ENCODE peak calls at places on chromosomes 13 and 19, in ten cellular contexts. H, F, U, X, J, Q, Z, D, T and A are unnamed samples.

GRCh38 chr19:4896372-4896771 is 6.3 kb downstream of the ARRDC5 start:
- DNase-seq in H (peak), F (no peak), U (no peak), X (no peak), J (no peak), Q (no peak), Z (no peak), D (no peak), T (no peak), A (no peak)

GRCh38 chr13:79434578-79434977 is 28.5 kb upstream of the RBM26 start:
- DNase-seq in H (no peak), F (no peak), U (no peak), X (no peak), J (no peak), Q (no peak), Z (no peak), D (no peak), T (peak), A (no peak)

GRCh38 chr19:10553943-10554381 is 10.3 kb downstream of the ATG4D start:
- DNase-seq in H (no peak), F (peak), U (no peak), X (no peak), J (no peak), Q (no peak), Z (no peak), D (no peak), T (no peak), A (peak)

GRCh38 chr13:45529758-45530157 is 65.0 kb downstream of the COG3 start:
- DNase-seq in H (no peak), F (no peak), U (no peak), X (no peak), J (no peak), Q (no peak), Z (no peak), D (no peak), T (no peak), A (no peak)

GRCh38 chr13:105979586-105979985 is 555.9 kb downstream of the EFNB2 start:
- DNase-seq in H (peak), F (no peak), U (peak), X (no peak), J (peak), Q (peak), Z (no peak), D (no peak), T (no peak), A (no peak)

GRCh38 chr19:4360641-4361151 is 17.3 kb downstream of the MPND start:
- DNase-seq in H (no peak), F (no peak), U (no peak), X (no peak), J (peak), Q (no peak), Z (no peak), D (no peak), T (no peak), A (no peak)

GRCh38 chr13:59982631-59983382 is 180.9 kb downstream of the DIAPH3 start:
- DNase-seq in H (no peak), F (no peak), U (no peak), X (no peak), J (no peak), Q (no peak), Z (no peak), D (no peak), T (peak), A (no peak)

GRCh38 chr19:45496349-45496953 is 396 bp downstream of the RTN2 start:
- DNase-seq in H (no peak), F (peak), U (no peak), X (peak), J (peak), Q (peak), Z (peak), D (no peak), T (no peak), A (peak)

GRCh38 chr13:21638319-21639282 is 32.3 kb upstream of the FGF9 start:
- DNase-seq in H (peak), F (peak), U (no peak), X (peak), J (no peak), Q (peak), Z (no peak), D (no peak), T (no peak), A (peak)

GRCh38 chr19:17615889-17616685 is 60.6 kb downstream of the COLGALT1 start:
- DNase-seq in H (no peak), F (no peak), U (no peak), X (peak), J (no peak), Q (no peak), Z (no peak), D (no peak), T (no peak), A (no peak)

GRCh38 chr13:64774915-64775314 is 2455.2 kb downstream of the PCDH9 start:
- DNase-seq in H (no peak), F (no peak), U (no peak), X (no peak), J (no peak), Q (no peak), Z (no peak), D (no peak), T (no peak), A (no peak)

GRCh38 chr13:44815507-44816074 is 173.7 kb downstream of the NUFIP1 start:
- DNase-seq in H (peak), F (peak), U (no peak), X (peak), J (no peak), Q (peak), Z (no peak), D (no peak), T (peak), A (peak)

GRCh38 chr13:65943711-65944110 is 1286.4 kb downstream of the PCDH9 start:
- DNase-seq in H (peak), F (no peak), U (no peak), X (no peak), J (no peak), Q (no peak), Z (no peak), D (no peak), T (peak), A (no peak)

GRCh38 chr19:29872224-29872731 is 60.5 kb downstream of the CCNE1 start:
- DNase-seq in H (no peak), F (no peak), U (no peak), X (peak), J (no peak), Q (peak), Z (no peak), D (no peak), T (peak), A (peak)

GRCh38 chr19:18373892-18374629 is 11.9 kb upstream of the GDF15 start:
- DNase-seq in H (peak), F (peak), U (peak), X (peak), J (peak), Q (peak), Z (peak), D (peak), T (peak), A (peak)

GRCh38 chr19:46821512-46822359 is 28.9 kb downstream of the AP2S1 start:
- DNase-seq in H (no peak), F (peak), U (no peak), X (no peak), J (peak), Q (no peak), Z (no peak), D (peak), T (no peak), A (peak)

GRCh38 chr13:49690133-49690989 is 925 bp downstream of the EBPL start:
- DNase-seq in H (peak), F (no peak), U (no peak), X (no peak), J (no peak), Q (no peak), Z (no peak), D (no peak), T (peak), A (peak)

GRCh38 chr19:50333737-50334617 is 4.8 kb upstream of the KCNC3 start:
- DNase-seq in H (no peak), F (peak), U (no peak), X (peak), J (peak), Q (peak), Z (peak), D (peak), T (no peak), A (peak)

GRCh38 chr19:43439183-43440063 is 24.7 kb downstream of the TEX101 start:
- DNase-seq in H (peak), F (no peak), U (no peak), X (no peak), J (no peak), Q (no peak), Z (no peak), D (no peak), T (peak), A (no peak)

GRCh38 chr13:96781141-96781540 is 213.1 kb downstream of the OXGR1 start:
- DNase-seq in H (peak), F (no peak), U (no peak), X (no peak), J (no peak), Q (no peak), Z (no peak), D (peak), T (peak), A (no peak)

GRCh38 chr19:39350156-39350555 is 7.9 kb downstream of the SAMD4B start:
- DNase-seq in H (no peak), F (no peak), U (no peak), X (no peak), J (no peak), Q (no peak), Z (no peak), D (no peak), T (no peak), A (no peak)

GRCh38 chr19:35140207-35140897 is 1.7 kb downstream of the FXYD1 start:
- DNase-seq in H (no peak), F (no peak), U (no peak), X (no peak), J (peak), Q (no peak), Z (no peak), D (no peak), T (no peak), A (no peak)

GRCh38 chr19:45506246-45506990 is 861 bp upstream of the VASP start:
- DNase-seq in H (peak), F (peak), U (peak), X (peak), J (peak), Q (peak), Z (peak), D (peak), T (peak), A (peak)

GRCh38 chr19:18292460-18292809 is 11.0 kb upstream of the JUND start:
- DNase-seq in H (peak), F (no peak), U (no peak), X (peak), J (no peak), Q (no peak), Z (no peak), D (no peak), T (no peak), A (no peak)

GRCh38 chr19:23075031-23075733 is 41.6 kb upstream of the ZNF730 start:
- DNase-seq in H (no peak), F (peak), U (no peak), X (peak), J (peak), Q (peak), Z (peak), D (peak), T (peak), A (peak)

GRCh38 chr13:73250061-73250460 is 191.3 kb downstream of the KLF5 start:
- DNase-seq in H (no peak), F (no peak), U (no peak), X (no peak), J (no peak), Q (no peak), Z (no peak), D (no peak), T (no peak), A (no peak)

GRCh38 chr13:86080340-86080995 is 281.2 kb upstream of the SLITRK6 start:
- DNase-seq in H (peak), F (no peak), U (no peak), X (no peak), J (no peak), Q (no peak), Z (no peak), D (no peak), T (peak), A (no peak)

GRCh38 chr19:28541602-28542393 is 671.2 kb downstream of the UQCRFS1 start:
- DNase-seq in H (no peak), F (no peak), U (no peak), X (no peak), J (no peak), Q (no peak), Z (no peak), D (no peak), T (no peak), A (no peak)
- TF ChIP-seq CTCF in H (no peak), F (no peak), U (no peak), X (no peak), J (no peak), Q (no peak), Z (no peak), D (no peak), T (no peak), A (no peak)

DNA sequence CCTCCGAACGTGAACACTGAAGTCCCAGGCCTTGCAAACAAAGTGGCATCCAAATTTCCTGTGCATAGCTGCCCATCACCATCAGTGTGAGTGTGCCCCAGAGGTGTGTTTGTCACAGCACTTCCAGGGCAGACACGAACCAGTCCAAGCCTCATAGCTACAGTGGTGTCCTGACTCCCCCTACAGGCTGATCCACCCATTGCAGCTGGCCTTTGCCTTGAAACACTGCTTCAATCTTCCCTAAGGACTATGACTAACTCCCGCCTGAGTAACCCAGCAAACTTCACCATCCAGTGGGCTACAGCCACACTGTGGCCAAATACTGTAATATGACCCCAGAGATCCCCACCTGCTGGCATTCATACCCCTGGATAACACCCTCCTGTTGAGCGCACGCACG is 3.9 kb downstream of the ZNF266 start:
- DNase-seq in H (peak), F (no peak), U (no peak), X (peak), J (peak), Q (peak), Z (peak), D (peak), T (no peak), A (no peak)
- TF ChIP-seq CTCF in H (no peak), F (no peak), U (peak), X (peak), J (peak), Q (peak), Z (peak), D (peak), T (peak), A (peak)

GRCh38 chr19:19637523-19638251 is 5.8 kb downstream of the GMIP start:
- DNase-seq in H (no peak), F (no peak), U (no peak), X (peak), J (no peak), Q (no peak), Z (no peak), D (no peak), T (no peak), A (no peak)
- TF ChIP-seq CTCF in H (no peak), F (no peak), U (no peak), X (no peak), J (no peak), Q (no peak), Z (no peak), D (no peak), T (no peak), A (no peak)

GRCh38 chr13:31515427-31515826 is 223.9 kb upstream of the RXFP2 start:
- DNase-seq in H (no peak), F (no peak), U (no peak), X (no peak), J (no peak), Q (no peak), Z (no peak), D (no peak), T (no peak), A (no peak)
- TF ChIP-seq CTCF in H (no peak), F (no peak), U (no peak), X (no peak), J (no peak), Q (no peak), Z (no peak), D (no peak), T (no peak), A (no peak)

GRCh38 chr19:48321372-48321621 is 4.1 kb upstream of the EMP3 start:
- DNase-seq in H (peak), F (peak), U (peak), X (peak), J (peak), Q (peak), Z (peak), D (peak), T (peak), A (peak)

GRCh38 chr19:48318286-48318987 is 6.9 kb upstream of the EMP3 start:
- DNase-seq in H (no peak), F (no peak), U (no peak), X (no peak), J (no peak), Q (no peak), Z (no peak), D (no peak), T (no peak), A (no peak)

GRCh38 chr19:48325265-48325910 is at the start of gene EMP3:
- DNase-seq in H (peak), F (peak), U (no peak), X (peak), J (peak), Q (peak), Z (no peak), D (peak), T (peak), A (peak)

GRCh38 chr19:48319647-48320537 is 5.5 kb upstream of the EMP3 start:
- DNase-seq in H (peak), F (peak), U (no peak), X (peak), J (peak), Q (peak), Z (peak), D (peak), T (peak), A (peak)

DNA sequence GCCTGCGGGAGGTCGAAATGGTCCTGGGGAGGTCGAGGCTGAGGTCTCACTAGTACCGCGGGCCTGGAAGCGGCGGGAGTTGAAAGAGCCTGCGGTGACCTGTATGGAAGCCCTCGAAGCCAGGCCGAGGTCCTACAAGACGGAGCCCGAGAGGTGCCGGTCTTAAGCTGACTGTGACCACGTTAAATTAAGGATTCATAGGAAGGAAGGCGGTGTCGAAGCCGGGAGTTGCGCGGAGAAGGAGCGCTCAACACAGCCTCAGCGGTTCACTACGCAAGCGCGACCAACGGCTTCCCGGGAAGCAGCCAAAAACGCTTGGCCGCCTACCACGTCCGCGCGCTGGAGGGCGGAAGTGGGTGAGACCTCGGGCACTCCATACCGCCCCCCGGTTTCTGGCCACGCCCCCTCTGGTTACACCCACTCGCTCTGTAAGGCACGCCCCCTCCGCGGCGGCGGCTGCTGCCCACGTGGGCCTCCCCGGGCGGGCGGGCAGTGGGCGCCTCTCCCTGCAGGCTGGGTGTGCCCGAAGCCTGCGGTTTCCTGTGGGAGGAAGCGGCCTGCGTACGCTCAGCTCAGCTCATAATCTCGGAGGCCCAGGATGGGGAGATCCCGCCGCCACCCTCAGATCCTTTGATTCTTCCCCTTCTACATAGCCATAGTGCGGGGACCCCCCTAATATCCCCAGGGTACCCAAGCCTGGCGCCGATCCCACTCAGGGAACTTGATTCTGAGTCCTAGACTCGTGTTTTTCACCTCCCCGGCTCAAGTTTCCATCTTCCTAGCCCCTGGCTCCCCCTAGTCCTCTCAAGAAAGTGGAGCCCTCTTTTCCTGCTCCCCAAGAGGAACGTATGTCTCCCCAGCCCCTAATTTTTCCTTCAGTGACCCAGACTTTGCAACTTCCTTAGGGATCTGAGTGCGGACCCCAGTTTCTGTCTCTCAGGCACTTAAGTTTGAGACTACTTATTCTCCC is 3.4 kb upstream of the EMP3 start:
- DNase-seq in H (peak), F (peak), U (peak), X (peak), J (peak), Q (peak), Z (peak), D (peak), T (peak), A (peak)
- TF ChIP-seq CTCF in H (no peak), F (no peak), U (no peak), X (no peak), J (no peak), Q (no peak), Z (peak), D (no peak), T (no peak), A (no peak)

DNA sequence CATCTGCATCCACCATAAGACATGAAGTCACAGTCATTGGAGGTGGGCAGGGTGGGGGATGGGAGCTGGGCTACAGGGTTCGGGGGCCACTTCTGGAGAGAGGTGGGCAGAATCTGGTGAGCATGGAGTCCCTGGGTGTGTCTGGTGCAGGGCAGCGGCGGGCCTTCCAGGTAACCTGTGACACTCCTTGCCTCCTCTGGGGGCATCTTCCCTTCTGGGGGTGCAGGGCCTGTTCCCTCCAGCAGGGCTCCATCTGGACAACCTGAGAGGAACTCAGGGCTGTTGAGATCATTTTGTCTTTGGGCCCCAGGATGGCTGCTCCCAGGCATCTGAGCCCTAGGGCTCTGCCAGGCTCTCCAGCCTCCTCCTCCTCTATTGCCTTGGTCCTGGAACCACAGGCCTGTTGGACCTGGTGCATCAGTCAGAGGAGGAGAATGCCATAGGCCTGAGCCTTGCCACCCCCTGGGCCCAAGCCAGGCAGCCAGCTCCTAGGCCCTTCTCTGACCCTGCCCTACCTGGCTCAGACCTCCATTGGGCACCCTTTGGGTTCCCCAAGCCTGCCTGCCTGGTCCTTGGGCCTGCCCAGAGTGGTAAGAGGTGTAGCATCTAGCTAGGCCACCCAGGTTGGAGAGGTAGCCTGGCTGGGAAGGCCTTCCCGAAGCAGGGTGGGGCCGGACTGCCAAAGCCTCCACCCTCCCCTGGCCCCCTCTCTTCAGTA is 13.4 kb downstream of the LYL1 start:
- DNase-seq in H (no peak), F (no peak), U (no peak), X (peak), J (peak), Q (no peak), Z (no peak), D (no peak), T (no peak), A (peak)
- TF ChIP-seq CTCF in H (peak), F (no peak), U (peak), X (peak), J (peak), Q (peak), Z (peak), D (peak), T (peak), A (peak)